ENCODE peak calls at places on chromosomes 3 and 15, in five cellular contexts. X is ovary, Z is astrocyte of the cerebellum, N is suprapubic skin, E is breast epithelium. B is an unnamed sample.

GRCh38 chr15:34481370-34481769 is 43.8 kb upstream of the GOLGA8A start:
- DNase-seq in Z (no peak), X (no peak), N (no peak), E (no peak), B (no peak)

GRCh38 chr15:34603095-34603494 is 19.6 kb upstream of the GOLGA8B start:
- DNase-seq in N (no peak), Z (no peak), X (no peak), E (no peak), B (no peak)

GRCh38 chr3:131535131-131535530 is 32.4 kb upstream of the MRPL3 start:
- DNase-seq in Z (peak), E (no peak), N (no peak), X (no peak), B (no peak)

GRCh38 chr3:140053011-140053702 is 118.2 kb downstream of the CLSTN2 start:
- DNase-seq in N (no peak), Z (no peak), X (no peak), E (no peak), B (no peak)

GRCh38 chr3:161273589-161274218 is 52.6 kb downstream of the NMD3 start:
- DNase-seq in N (no peak), X (no peak), Z (peak), E (no peak), B (peak)

GRCh38 chr15:87942316-87942715 is 314.2 kb downstream of the NTRK3 start:
- DNase-seq in E (no peak), X (no peak), Z (no peak), N (no peak), B (no peak)

GRCh38 chr15:71197620-71198019 is 82.3 kb downstream of the THSD4 start:
- DNase-seq in N (no peak), X (no peak), Z (no peak), E (no peak), B (no peak)

GRCh38 chr15:100248236-100248635 is 93.5 kb downstream of the ADAMTS17 start:
- DNase-seq in N (no peak), X (no peak), Z (no peak), E (no peak), B (no peak)

GRCh38 chr3:169268942-169269460 is 394.5 kb downstream of the MECOM start:
- DNase-seq in X (no peak), N (no peak), E (no peak), Z (no peak), B (no peak)

GRCh38 chr15:50979041-50979440 is 70.6 kb downstream of the AP4E1 start:
- DNase-seq in Z (no peak), X (no peak), E (no peak), N (no peak), B (no peak)

GRCh38 chr15:81297147-81297572 is 26.8 kb downstream of the STARD5 start:
- DNase-seq in X (no peak), N (peak), Z (no peak), E (no peak), B (no peak)

GRCh38 chr3:122993573-122993972 is 34.0 kb downstream of the SEMA5B start:
- DNase-seq in N (no peak), X (no peak), Z (no peak), E (no peak), B (no peak)

GRCh38 chr3:124504332-124505059 is 225.8 kb upstream of the UMPS start:
- DNase-seq in N (no peak), E (no peak), X (no peak), Z (peak), B (no peak)

GRCh38 chr3:194084284-194084683 is 51.7 kb upstream of the HES1 start:
- DNase-seq in X (no peak), E (no peak), Z (no peak), N (no peak), B (no peak)
- TF ChIP-seq CTCF in X (no peak), E (no peak), Z (no peak), N (no peak), B (no peak)

GRCh38 chr3:82015241-82015640 is 253.8 kb upstream of the GBE1 start:
- DNase-seq in X (no peak), E (no peak), Z (peak), N (no peak), B (no peak)

GRCh38 chr3:82011336-82011735 is 249.9 kb upstream of the GBE1 start:
- DNase-seq in Z (no peak), N (no peak), X (no peak), E (no peak), B (no peak)

GRCh38 chr3:82012775-82013174 is 251.3 kb upstream of the GBE1 start:
- DNase-seq in Z (no peak), E (no peak), X (no peak), N (no peak), B (no peak)
- TF ChIP-seq CTCF in Z (no peak), E (no peak), X (no peak), N (no peak), B (peak)

GRCh38 chr3:115380883-115381572 is 233.9 kb upstream of the ZBTB20 start:
- DNase-seq in Z (no peak), E (no peak), N (no peak), X (no peak), B (no peak)
- TF ChIP-seq CTCF in Z (no peak), E (no peak), N (no peak), X (no peak), B (peak)

GRCh38 chr3:156685198-156685597 is 10.8 kb downstream of the TIPARP start:
- DNase-seq in X (no peak), N (no peak), Z (no peak), E (no peak), B (no peak)
- TF ChIP-seq CTCF in X (no peak), N (no peak), Z (no peak), E (no peak), B (no peak)

GRCh38 chr3:115667175-115668065 is 44.1 kb downstream of the GAP43 start:
- DNase-seq in Z (no peak), X (no peak), N (no peak), E (no peak), B (no peak)
- TF ChIP-seq CTCF in Z (no peak), X (no peak), N (no peak), E (no peak), B (no peak)

DNA sequence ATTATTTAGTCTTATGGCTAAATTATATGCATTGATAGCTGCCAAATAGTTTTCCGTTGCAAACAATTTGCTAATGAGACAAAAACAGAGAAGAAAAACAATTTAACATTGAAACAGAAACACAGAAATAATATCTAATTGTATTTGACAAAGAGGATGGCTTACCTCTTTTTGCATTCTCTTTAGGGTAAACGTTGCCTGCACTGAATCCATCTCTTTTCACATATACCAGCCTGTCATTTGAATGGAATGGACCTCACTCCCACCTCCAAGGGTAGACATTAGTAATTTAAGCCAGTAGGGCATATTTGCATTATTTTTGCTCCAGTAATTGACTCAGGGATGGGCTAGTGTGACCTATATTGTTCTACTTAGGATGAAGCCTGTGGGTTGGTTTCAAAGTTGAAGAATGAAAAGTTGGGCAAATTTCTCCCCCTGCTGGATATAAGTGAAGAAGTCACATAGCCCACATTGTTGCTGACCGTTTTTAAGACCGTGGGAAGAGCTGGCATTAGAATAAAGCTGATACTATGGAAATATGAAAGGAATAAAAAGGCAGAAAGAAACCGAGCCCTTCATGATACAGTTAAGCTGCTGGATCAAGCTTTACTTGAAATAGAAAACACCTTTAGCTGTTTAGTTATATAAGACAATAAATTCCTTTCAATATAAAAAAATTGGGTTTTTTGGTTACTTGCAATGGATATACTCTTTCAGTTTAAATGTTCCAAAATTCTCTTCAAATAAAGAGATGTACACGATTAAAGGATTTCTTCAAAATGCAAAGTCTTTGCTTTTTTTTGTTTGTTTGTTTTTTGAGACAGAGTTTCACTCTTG is 26.9 kb downstream of the PIERCE2 start:
- DNase-seq in N (no peak), Z (peak), X (no peak), E (no peak), B (peak)
- TF ChIP-seq CTCF in N (peak), Z (peak), X (no peak), E (no peak), B (peak)

DNA sequence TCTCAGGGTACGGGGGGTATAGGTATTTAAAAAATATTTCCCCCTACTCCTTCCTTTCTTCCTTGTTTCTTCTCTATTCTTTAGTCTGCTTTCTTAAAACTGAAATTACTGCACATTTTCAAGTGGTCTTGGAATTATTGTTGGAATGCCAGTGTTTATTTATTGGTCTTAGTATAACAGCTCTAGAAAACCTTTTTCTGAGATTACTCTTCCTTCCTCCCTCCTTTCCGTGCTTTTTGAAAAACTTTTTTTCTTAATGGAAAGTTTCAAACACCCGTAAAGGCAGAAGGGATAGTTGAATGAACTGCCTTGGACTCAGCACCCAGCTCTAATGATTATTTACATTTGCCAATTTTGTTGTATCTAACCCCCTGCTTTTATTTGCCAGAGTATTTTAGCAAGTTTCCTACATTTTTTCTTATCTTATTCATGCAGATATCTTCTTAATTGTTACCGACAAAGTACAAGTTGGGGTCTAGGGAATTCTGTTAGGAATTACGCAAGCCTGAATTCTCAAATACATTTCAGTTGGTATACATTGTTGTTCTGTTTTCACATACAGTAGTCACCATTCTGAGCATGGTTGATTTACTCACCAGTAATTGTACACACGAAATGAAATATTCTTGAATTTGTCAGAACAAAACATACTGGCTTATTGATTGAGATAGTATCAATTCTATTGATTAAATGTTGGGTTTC is 36.2 kb downstream of the KAT2B start:
- DNase-seq in N (no peak), X (no peak), Z (no peak), E (no peak), B (no peak)
- TF ChIP-seq CTCF in N (no peak), X (no peak), Z (no peak), E (no peak), B (no peak)

DNA sequence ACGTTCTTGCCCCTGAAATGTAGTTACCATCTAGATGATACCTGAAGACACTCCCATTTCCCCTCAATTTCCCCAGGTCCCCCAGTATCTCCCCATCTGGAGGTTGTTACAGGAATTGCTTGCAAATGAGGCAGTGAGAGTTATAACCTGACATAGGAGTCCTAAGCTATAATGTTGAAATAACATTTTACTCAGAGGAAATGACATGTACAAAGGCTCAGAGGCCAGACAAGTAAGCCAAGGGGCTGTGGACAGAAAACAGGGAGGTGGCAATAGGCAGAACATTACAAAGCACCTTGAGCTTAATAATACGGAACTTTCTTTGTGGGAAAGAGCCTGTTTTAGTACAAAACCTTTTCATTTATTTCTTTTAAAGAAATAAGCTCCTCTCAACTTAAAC is 171.9 kb downstream of the FRMD5 start:
- DNase-seq in Z (no peak), N (no peak), X (no peak), E (no peak), B (no peak)
- TF ChIP-seq CTCF in Z (no peak), N (no peak), X (no peak), E (no peak), B (no peak)

B was measured in endothelial cell.